ENCODE peak calls at places on chromosomes 12 and 14, in five cellular contexts. V, J, K, L and R are unnamed samples.

GRCh38 chr14:69763761-69764510 is 3.0 kb upstream of the SRSF5 start:
- DNase-seq in J (no peak), V (no peak), L (no peak), K (no peak), R (no peak)

GRCh38 chr14:103846569-103847438 is 571 bp downstream of the PPP1R13B start:
- DNase-seq in L (peak), V (no peak), K (no peak), J (no peak), R (peak)

GRCh38 chr14:86404425-86404824 is 874.5 kb downstream of the FLRT2 start:
- DNase-seq in V (no peak), J (no peak), L (no peak), K (no peak), R (no peak)

GRCh38 chr14:99995700-99996356 is 69.4 kb upstream of the EVL start:
- DNase-seq in K (peak), L (no peak), J (peak), V (peak), R (peak)

GRCh38 chr12:127363392-127363791 is 903.6 kb upstream of the TMEM132C start:
- DNase-seq in K (no peak), J (peak), V (no peak), L (no peak), R (peak)

GRCh38 chr12:81327458-81327857 is 249.6 kb downstream of the ACSS3 start:
- DNase-seq in K (no peak), L (no peak), J (no peak), V (no peak), R (peak)

GRCh38 chr12:66144796-66145754 is 14.5 kb upstream of the LLPH start:
- DNase-seq in V (no peak), K (peak), J (peak), L (peak), R (peak)

GRCh38 chr12:80313184-80313583 is 130.9 kb upstream of the PTPRQ start:
- DNase-seq in V (no peak), J (peak), L (no peak), K (peak), R (no peak)

GRCh38 chr12:46430340-46430948 is 57.9 kb upstream of the SLC38A2 start:
- DNase-seq in K (no peak), V (no peak), J (peak), L (no peak), R (peak)

GRCh38 chr14:70642313-70643235 is 858 bp downstream of the TTC9 start:
- DNase-seq in L (peak), V (peak), K (peak), J (peak), R (peak)